ENCODE peak calls at places on chromosome 21, in six cellular contexts. B is left cardiac atrium, G is endothelial cell, X is T-cell, V is BJ, L is D341Med. S is an unnamed sample.

GRCh38 chr21:18493420-18493819 is 89.8 kb upstream of the TMPRSS15 start:
- DNase-seq in B (no peak), G (no peak), X (no peak), V (no peak), L (no peak), S (peak; percentile 72)

GRCh38 chr21:35850542-35851103 is 209.7 kb downstream of the SETD4 start:
- DNase-seq in B (peak; percentile 23), G (no peak), X (no peak), V (no peak), L (no peak), S (no peak)

GRCh38 chr21:20999567-21000169 is 1.5 kb downstream of the NCAM2 start:
- DNase-seq in B (no peak), G (peak; percentile 62), X (no peak), V (no peak), L (peak; percentile 50), S (peak; percentile 10)

GRCh38 chr21:44763451-44764318 is 37.9 kb downstream of the UBE2G2 start:
- DNase-seq in B (no peak), G (no peak), X (no peak), V (no peak), L (no peak), S (no peak)

GRCh38 chr21:43321111-43321510 is 105.8 kb downstream of the SIK1 start:
- DNase-seq in B (no peak), G (no peak), X (no peak), V (no peak), L (no peak), S (no peak)

GRCh38 chr21:19523731-19524130 is 1120.1 kb upstream of the TMPRSS15 start:
- DNase-seq in B (no peak), G (no peak), X (no peak), V (no peak), L (no peak), S (no peak)

GRCh38 chr21:44692798-44693512 is 4.0 kb upstream of the KRTAP10-12 start:
- DNase-seq in B (no peak), G (no peak), X (no peak), V (no peak), L (no peak), S (no peak)

GRCh38 chr21:38310619-38311018 is 53.8 kb downstream of the KCNJ15 start:
- DNase-seq in B (no peak), G (no peak), X (no peak), V (no peak), L (no peak), S (no peak)

GRCh38 chr21:40120944-40121575 is 253.8 kb downstream of the PCP4 start:
- DNase-seq in B (no peak), G (no peak), X (no peak), V (no peak), L (no peak), S (no peak)

GRCh38 chr21:31873696-31874599 is 1.1 kb downstream of the HUNK start:
- DNase-seq in B (peak; percentile 56), G (peak; percentile 84), X (no peak), V (no peak), L (peak; percentile 89), S (no peak)

GRCh38 chr21:32096411-32096810 is 182.4 kb downstream of the MIS18A start:
- DNase-seq in B (peak; percentile 34), G (peak; percentile 42), X (no peak), V (no peak), L (peak; percentile 79), S (no peak)

GRCh38 chr21:27823652-27824201 is 856.8 kb upstream of the ADAMTS5 start:
- DNase-seq in B (no peak), G (no peak), X (no peak), V (no peak), L (no peak), S (no peak)

S was measured in GM04504.